ENCODE peak calls at places on chromosomes 13 and 19, in seven cellular contexts. F, G, W, Y, R, X and P are unnamed samples.

GRCh38 chr13:33032037-33032625 is 15.9 kb downstream of the KL start:
- DNase-seq in X (no peak), G (peak), F (no peak), Y (no peak), R (no peak), W (no peak), P (no peak)

GRCh38 chr19:47663911-47664771 is 49.1 kb upstream of the EHD2 start:
- DNase-seq in F (no peak), R (no peak), X (peak), G (peak), Y (peak), W (peak), P (no peak)

GRCh38 chr13:99464441-99464949 is 36.8 kb upstream of the TM9SF2 start:
- DNase-seq in X (peak), G (peak), Y (no peak), R (no peak), W (no peak), F (no peak), P (no peak)

GRCh38 chr13:111853766-111854165 is 213.2 kb upstream of the SOX1 start:
- DNase-seq in R (no peak), F (no peak), X (no peak), W (no peak), G (no peak), Y (no peak), P (no peak)

GRCh38 chr13:26621731-26622401 is 64.4 kb downstream of the WASF3 start:
- DNase-seq in G (no peak), Y (no peak), F (no peak), W (no peak), R (no peak), X (no peak), P (no peak)

GRCh38 chr13:48775285-48775684 is 121.6 kb downstream of the CYSLTR2 start:
- DNase-seq in F (no peak), G (peak), R (no peak), W (no peak), X (no peak), Y (no peak), P (no peak)

GRCh38 chr19:4134351-4134750 is 10.4 kb upstream of the MAP2K2 start:
- DNase-seq in F (no peak), W (no peak), X (no peak), Y (no peak), R (no peak), G (no peak), P (no peak)

GRCh38 chr13:36259361-36260137 is 38.1 kb downstream of the CCDC169 start:
- DNase-seq in Y (no peak), F (no peak), G (no peak), X (no peak), R (no peak), W (no peak), P (no peak)

DNA sequence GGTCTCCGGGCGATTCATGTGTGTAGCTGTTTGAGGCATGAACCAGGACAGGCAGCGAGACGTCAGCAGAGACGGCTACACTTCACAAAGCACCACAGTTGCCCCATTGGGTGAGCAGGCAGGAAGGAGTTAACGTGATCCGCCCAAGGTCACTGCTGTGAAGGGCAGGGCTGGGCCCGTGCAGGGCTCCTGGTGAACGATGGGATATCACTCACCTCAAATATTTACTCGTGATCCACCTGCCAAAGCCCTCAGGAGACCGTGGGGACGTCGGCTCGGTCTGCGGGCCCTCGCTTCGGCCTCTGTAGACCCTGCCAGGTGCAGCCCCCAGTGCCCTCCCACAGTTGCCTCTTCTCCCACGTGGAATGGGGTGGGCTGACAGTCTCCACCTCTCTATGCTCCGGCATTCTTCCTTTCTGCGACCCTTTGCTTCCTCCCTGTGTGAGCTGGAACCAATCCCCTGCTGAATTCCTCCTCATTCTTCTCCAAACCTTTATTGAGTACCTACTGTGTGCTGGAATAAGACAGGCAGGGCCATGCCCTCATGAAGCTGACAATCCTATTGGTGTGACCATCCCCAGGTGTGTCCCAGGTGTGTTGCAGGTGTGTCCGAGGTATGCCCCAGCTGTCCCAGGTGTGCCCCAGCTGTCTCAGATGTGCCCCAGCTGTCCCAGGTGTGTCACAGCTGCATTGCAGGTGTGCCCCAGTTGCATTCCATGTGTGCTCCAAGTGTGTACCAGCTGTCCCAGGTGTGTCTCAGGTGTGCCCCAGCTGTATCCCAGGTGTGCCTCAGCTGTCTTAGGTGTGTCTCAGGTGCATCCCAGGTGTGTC is 2.1 kb upstream of the GRK1 start:
- DNase-seq in G (no peak), W (no peak), X (no peak), Y (no peak), R (no peak), F (no peak), P (no peak)
- H2BK120ac ChIP-seq in G (no peak), W (no peak), X (no peak), Y (no peak), R (no peak), F (no peak), P (no peak)

GRCh38 chr19:5790573-5791520 is at the start of gene DUS3L:
- DNase-seq in Y (peak), G (peak), F (peak), R (peak), W (peak), X (peak), P (peak)
- H3K4me2 ChIP-seq in Y (peak), G (peak), F (peak), R (peak), W (peak), X (peak), P (peak)

GRCh38 chr13:51840141-51840540 is 4.8 kb downstream of the TMEM272 start:
- DNase-seq in R (no peak), F (no peak), Y (no peak), G (no peak), X (no peak), W (no peak), P (no peak)

GRCh38 chr13:51843529-51843928 is 1.4 kb downstream of the TMEM272 start:
- DNase-seq in Y (no peak), X (no peak), R (no peak), W (peak), G (no peak), F (no peak), P (no peak)

GRCh38 chr13:51839711-51840110 is 5.3 kb downstream of the TMEM272 start:
- DNase-seq in R (no peak), W (no peak), G (no peak), Y (no peak), X (no peak), F (peak), P (no peak)

GRCh38 chr13:51840917-51841316 is 4.1 kb downstream of the TMEM272 start:
- DNase-seq in F (peak), W (no peak), R (no peak), X (no peak), G (no peak), Y (no peak), P (no peak)

DNA sequence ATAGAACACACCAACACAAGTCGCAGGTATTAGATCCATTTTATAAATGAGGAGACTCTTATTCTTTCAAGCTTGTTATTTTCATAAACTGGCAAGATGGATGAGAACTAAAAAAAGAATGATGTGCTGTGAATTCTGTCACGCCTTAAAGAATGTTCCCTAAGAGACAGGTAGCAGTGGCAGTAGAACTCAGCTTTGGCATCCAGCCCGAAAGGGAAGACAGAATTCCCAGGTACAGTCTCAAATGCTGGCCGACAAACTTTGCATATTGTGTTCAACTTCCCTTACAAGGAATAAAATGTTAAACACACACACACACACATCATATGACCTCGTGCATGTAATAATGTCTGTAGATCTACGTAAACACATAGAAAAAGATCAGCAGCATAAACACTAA is 3.2 kb downstream of the TMEM272 start:
- DNase-seq in G (no peak), Y (no peak), X (no peak), R (no peak), W (no peak), F (no peak), P (no peak)
- H2BK120ac ChIP-seq in G (no peak), Y (no peak), X (no peak), R (no peak), W (no peak), F (no peak), P (no peak)

DNA sequence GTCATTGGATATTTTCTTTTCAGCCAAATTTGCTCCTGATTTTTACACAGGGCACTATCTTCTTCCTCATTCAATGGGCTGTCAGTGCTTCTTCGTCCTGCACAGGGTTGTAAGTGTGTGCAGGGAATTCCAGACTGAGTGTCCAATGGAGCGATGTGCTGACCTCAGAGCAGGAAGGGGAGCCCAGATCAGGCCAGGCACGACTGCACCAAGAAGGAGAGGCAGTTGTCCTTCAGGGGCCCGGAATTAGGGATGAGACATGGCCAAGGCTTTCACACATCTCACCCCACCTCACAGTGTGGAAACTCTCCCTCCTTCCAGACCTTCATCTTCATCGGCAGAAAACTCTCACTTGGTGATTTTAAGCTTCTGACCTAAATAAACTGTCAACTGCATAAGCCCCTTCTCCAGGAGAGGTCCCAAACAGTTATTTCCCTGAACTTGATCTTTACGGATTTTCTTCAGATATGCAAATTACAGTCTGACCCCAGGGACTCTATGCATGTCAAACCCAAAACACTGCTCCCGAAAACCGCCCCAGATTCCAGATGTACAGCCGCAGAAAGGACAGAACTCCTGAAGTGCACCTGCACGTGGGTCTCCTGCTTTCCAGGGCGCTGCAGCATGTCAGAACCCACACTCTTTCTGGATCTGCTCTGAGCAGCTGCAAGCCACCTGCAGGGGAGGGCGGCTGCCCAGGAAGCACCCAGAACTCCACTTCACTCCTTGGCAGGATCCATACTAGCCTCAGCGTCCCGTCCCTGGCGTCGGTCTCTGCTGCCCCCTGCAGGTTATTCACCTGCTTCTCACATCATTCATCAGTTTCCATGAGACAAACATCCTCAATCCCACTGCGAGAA is 625 bp upstream of the ZNF20 start:
- DNase-seq in Y (peak), X (peak), R (peak), F (peak), W (peak), G (peak), P (peak)
- H3K4me2 ChIP-seq in Y (peak), X (peak), R (peak), F (peak), W (peak), G (peak), P (peak)

GRCh38 chr13:52345631-52346251 is 60.2 kb downstream of the THSD1 start:
- DNase-seq in W (no peak), G (peak), X (no peak), F (no peak), R (no peak), Y (peak), P (no peak)

GRCh38 chr13:52345048-52345447 is 60.9 kb downstream of the THSD1 start:
- DNase-seq in G (peak), W (no peak), F (no peak), R (no peak), X (no peak), Y (no peak), P (no peak)

GRCh38 chr13:52348081-52348480 is 57.9 kb downstream of the THSD1 start:
- DNase-seq in X (peak), G (peak), R (no peak), F (no peak), W (no peak), Y (peak), P (no peak)

GRCh38 chr13:52348983-52349780 is 56.8 kb downstream of the THSD1 start:
- DNase-seq in Y (peak), G (peak), F (no peak), W (peak), R (no peak), X (peak), P (no peak)

DNA sequence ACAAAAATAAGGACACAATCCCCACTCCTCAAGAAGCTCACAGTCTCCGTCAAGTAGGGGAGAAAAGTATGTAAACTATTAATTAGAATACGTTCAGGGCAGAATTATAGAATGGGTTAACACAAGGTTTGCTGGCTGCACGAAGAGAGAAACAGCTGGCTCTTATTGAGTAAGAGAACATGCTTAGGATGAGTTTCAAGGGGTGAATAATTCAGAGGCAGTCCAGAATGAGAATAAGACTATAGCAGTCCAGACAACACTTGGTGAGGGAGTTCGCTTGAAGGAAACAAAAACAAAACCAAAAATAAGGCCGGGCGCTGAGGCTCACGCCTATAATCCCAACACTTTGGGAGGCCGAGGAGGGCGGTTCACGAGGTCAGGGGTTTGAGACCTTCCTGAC is 61.9 kb downstream of the THSD1 start:
- DNase-seq in F (no peak), Y (no peak), X (no peak), W (no peak), G (no peak), R (no peak), P (no peak)
- H2BK120ac ChIP-seq in F (no peak), Y (no peak), X (no peak), W (no peak), G (no peak), R (no peak), P (no peak)

DNA sequence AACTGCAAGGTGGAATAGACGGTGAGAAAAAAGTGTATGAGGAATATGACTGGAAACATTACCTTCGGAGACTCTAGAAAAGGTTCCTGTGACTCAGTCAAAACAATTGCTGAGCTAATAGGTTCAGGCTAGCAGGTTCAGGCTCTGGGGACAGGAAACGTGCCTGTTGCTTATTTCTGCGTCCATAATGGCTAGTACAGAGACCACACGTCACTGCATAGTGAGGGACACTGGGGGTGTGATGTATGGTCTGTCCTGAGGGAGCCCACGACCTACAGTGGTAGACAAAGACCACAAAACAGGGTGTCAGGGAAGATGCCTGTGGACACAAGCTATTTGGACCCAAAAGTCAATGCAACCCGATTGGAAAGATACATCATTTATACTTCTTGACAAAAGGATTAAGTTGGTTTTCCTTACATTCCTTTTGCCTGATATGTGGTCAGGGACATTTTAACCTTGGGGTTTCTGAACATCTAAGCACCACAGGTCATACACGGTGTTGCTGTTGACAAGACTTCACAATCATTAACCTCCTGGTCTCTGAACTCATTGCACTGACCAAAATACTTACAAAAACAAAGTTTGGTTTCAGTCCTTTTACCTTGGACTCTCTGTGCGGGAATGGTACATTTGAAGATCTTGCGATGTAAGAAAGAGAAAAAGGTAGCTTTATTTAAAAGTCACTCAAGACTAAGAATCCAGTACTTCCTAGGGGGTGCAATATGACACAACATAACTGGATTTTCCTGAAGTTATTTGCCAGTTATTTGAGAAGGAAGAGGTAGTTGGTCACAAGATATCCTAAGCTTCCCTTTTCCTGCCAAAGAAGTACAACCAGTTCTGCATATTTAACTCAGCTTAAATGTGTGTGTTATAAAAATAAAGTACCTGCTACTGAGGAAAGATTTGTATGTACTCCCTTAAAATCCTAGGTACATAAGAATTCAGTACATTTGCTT is 20.0 kb downstream of the CRYL1 start:
- DNase-seq in W (no peak), Y (peak), R (no peak), G (no peak), F (no peak), X (no peak), P (no peak)
- H3K4me2 ChIP-seq in W (no peak), Y (no peak), R (no peak), G (no peak), F (no peak), X (no peak), P (no peak)

GRCh38 chr13:78138756-78139155 is 220.1 kb upstream of the EDNRB start:
- DNase-seq in F (no peak), W (no peak), R (no peak), Y (peak), G (no peak), X (no peak), P (no peak)
- H2BK120ac ChIP-seq in F (no peak), W (no peak), R (no peak), Y (no peak), G (no peak), X (no peak), P (no peak)

DNA sequence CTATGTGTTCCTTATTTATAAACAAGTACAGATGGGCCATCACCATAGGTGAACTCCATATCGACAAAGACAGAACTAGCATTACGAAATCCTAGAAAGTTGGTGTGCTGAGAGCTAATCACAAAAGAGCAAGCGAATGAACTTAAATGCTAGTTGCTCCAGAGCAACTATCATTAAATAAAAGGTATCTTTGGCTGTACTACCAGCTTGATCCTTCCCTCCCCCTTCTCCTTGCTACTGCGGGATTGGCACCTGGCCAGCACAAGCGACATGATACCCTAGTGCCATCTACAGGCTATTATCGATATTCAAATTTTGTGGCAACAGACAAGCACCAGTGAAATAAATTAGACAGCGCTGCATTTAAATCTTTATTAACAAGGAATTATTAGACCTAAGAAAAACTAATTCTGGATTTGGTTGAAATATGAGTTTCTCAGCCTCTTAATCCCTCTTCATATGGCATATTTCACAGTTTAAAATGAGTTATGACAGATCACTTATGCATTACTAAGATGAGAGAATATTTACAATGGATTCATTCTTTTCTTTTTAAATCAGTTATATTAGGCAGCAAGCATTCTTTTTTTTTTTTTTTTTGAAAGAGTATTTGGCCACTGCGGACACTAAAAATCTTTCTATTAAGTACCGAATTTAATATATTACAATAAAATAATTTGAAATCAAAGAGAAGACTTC is 5.8 kb downstream of the PCDH9 start:
- DNase-seq in Y (peak), F (peak), W (peak), X (peak), R (peak), G (peak), P (peak)
- H3K4me2 ChIP-seq in Y (no peak), F (no peak), W (no peak), X (no peak), R (no peak), G (peak), P (no peak)